ENCODE peak calls at places on chromosomes 5 and 9, in four cellular contexts. W is H1, I is HepG2, B is GM12878. A is an unnamed sample.
A peak's percentile ranks its signal among the peaks of the same experiment; 100 is the strongest.

GRCh38 chr9:107975426-107976010 is 485.9 kb upstream of the KLF4 start:
- DNase-seq in W (no peak), I (no peak), B (no peak), A (no peak)

GRCh38 chr9:26870292-26870691 is 22.3 kb downstream of the CAAP1 start:
- DNase-seq in W (no peak), I (no peak), B (no peak), A (no peak)

GRCh38 chr5:132181011-132181629 is 46.5 kb downstream of the P4HA2 start:
- DNase-seq in W (no peak), I (no peak), B (no peak), A (no peak)

GRCh38 chr5:178793156-178793555 is 62.7 kb upstream of the ZNF354A start:
- DNase-seq in W (peak; percentile 70), I (peak; percentile 21), B (no peak), A (peak; percentile 28)

GRCh38 chr5:147763791-147764525 is 18.6 kb downstream of the JAKMIP2 start:
- DNase-seq in W (no peak), I (peak; percentile 15), B (no peak), A (no peak)

GRCh38 chr5:34687269-34688011 is 31.3 kb downstream of the RAI14 start:
- DNase-seq in W (no peak), I (no peak), B (no peak), A (no peak)

GRCh38 chr5:32760091-32760509 is 49.0 kb downstream of the NPR3 start:
- DNase-seq in W (no peak), I (peak; percentile 19), B (no peak), A (no peak)

GRCh38 chr9:92501671-92502393 is 19.5 kb upstream of the ASPN start:
- DNase-seq in W (no peak), I (peak; percentile 46), B (no peak), A (no peak)

GRCh38 chr5:13609504-13609903 is 335.0 kb downstream of the DNAH5 start:
- DNase-seq in W (no peak), I (no peak), B (no peak), A (no peak)

GRCh38 chr9:126985870-126986498 is 71.4 kb downstream of the RALGPS1 start:
- DNase-seq in W (no peak), I (peak; percentile 5), B (peak; percentile 92), A (no peak)

GRCh38 chr5:126998201-126998631 is 32.1 kb downstream of the MARCHF3 start:
- DNase-seq in W (no peak), I (no peak), B (peak; percentile 35), A (no peak)

GRCh38 chr9:133968966-133969617 is 23.0 kb downstream of the VAV2 start:
- DNase-seq in W (no peak), I (no peak), B (no peak), A (no peak)

GRCh38 chr9:106644661-106645060 is 218.3 kb upstream of the ZNF462 start:
- DNase-seq in W (no peak), I (no peak), B (no peak), A (no peak)

GRCh38 chr5:78830647-78831046 is 154.5 kb downstream of the ARSB start:
- DNase-seq in W (no peak), I (no peak), B (no peak), A (no peak)

GRCh38 chr5:167861134-167861930 is 430.1 kb upstream of the WWC1 start:
- DNase-seq in W (no peak), I (no peak), B (no peak), A (peak; percentile 9)

GRCh38 chr9:106969696-106970095 is 106.7 kb downstream of the ZNF462 start:
- DNase-seq in W (no peak), I (no peak), B (no peak), A (no peak)

GRCh38 chr9:79693750-79694149 is 122.0 kb downstream of the TLE4 start:
- DNase-seq in W (no peak), I (no peak), B (no peak), A (no peak)

GRCh38 chr5:131221888-131222287 is 42.0 kb upstream of the CDC42SE2 start:
- DNase-seq in W (no peak), I (no peak), B (no peak), A (no peak)

GRCh38 chr9:95091574-95091970 is 225.9 kb downstream of the FANCC start:
- DNase-seq in W (no peak), I (no peak), B (no peak), A (no peak)

GRCh38 chr9:126663661-126664072 is 49.9 kb downstream of the LMX1B start:
- DNase-seq in W (no peak), I (no peak), B (no peak), A (no peak)

GRCh38 chr9:37037744-37038640 is 3.9 kb upstream of the PAX5 start:
- DNase-seq in W (no peak), I (no peak), B (no peak), A (no peak)

GRCh38 chr9:89850633-89851325 is 246.0 kb downstream of the GADD45G start:
- DNase-seq in W (no peak), I (no peak), B (no peak), A (no peak)

GRCh38 chr5:73792687-73793320 is 166.8 kb downstream of the ARHGEF28 start:
- DNase-seq in W (peak; percentile 46), I (peak; percentile 74), B (peak; percentile 41), A (peak; percentile 51)

GRCh38 chr5:64811050-64811640 is 42.4 kb downstream of the CWC27 start:
- DNase-seq in W (no peak), I (peak; percentile 57), B (peak; percentile 5), A (peak; percentile 6)

GRCh38 chr5:133338504-133339355 is 273.6 kb downstream of the FSTL4 start:
- DNase-seq in W (no peak), I (no peak), B (no peak), A (no peak)
- H3K4me3 ChIP-seq in W (no peak overlapping the region), I (no peak overlapping the region), B (no peak overlapping the region), A (no peak overlapping the region)

DNA sequence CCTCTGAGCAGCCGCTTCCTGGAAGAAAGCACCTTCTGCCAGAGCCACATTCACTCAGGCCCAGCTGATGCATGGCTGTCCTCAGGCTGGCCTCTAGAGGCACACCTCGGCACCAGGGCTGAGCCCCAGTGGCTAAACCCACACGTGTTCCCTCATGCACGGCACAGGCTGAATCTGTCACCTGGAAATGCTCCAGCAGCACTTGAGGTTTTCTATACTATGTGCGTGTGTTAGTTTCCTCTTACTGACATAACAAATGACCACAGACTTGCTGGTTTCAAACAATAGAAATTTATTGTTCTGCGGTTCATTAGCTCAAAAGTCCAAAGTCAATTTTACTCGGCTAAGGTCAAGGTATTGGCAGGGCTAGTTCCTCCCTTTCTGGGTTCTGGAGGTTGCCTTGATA is 141.4 kb downstream of the LRRC70 start:
- DNase-seq in W (peak; percentile 25), I (peak; percentile 30), B (peak; percentile 34), A (no peak)
- TF ChIP-seq SUZ12 in W (no peak), I (no peak), B (no peak), A (no peak)

GRCh38 chr5:16179936-16180788 is 571 bp upstream of the MARCHF11 start:
- DNase-seq in W (no peak), I (no peak), B (no peak), A (no peak)
- H3K4me3 ChIP-seq in W (peak overlapping the region; percentile 45), I (no peak overlapping the region), B (no peak overlapping the region), A (peak overlapping the region; percentile 34)

GRCh38 chr5:84724683-84725082 is 340.0 kb upstream of the EDIL3 start:
- DNase-seq in W (no peak), I (no peak), B (no peak), A (no peak)
- TF ChIP-seq SUZ12 in W (no peak), I (no peak), B (no peak), A (no peak)

GRCh38 chr9:35790385-35791291 is 753 bp upstream of the NPR2 start:
- DNase-seq in W (no peak), I (peak; percentile 49), B (no peak), A (peak; percentile 62)
- H3K4me3 ChIP-seq in W (peak overlapping the region; percentile 48), I (no peak overlapping the region), B (no peak overlapping the region), A (peak overlapping the region; percentile 20)

GRCh38 chr5:142726188-142726731 is 40.4 kb upstream of the FGF1 start:
- DNase-seq in W (no peak), I (no peak), B (peak; percentile 40), A (no peak)
- TF ChIP-seq SUZ12 in W (no peak), I (no peak), B (no peak), A (no peak)

GRCh38 chr5:40911278-40911677 is 2.0 kb downstream of the C7 start:
- DNase-seq in W (no peak), I (no peak), B (no peak), A (no peak)

GRCh38 chr5:40914835-40915234 is 5.5 kb downstream of the C7 start:
- DNase-seq in W (no peak), I (no peak), B (no peak), A (no peak)

GRCh38 chr5:40916213-40916612 is 6.9 kb downstream of the C7 start:
- DNase-seq in W (no peak), I (no peak), B (no peak), A (no peak)

GRCh38 chr5:40909723-40910122 is 426 bp downstream of the C7 start:
- DNase-seq in W (no peak), I (peak; percentile 64), B (no peak), A (no peak)

DNA sequence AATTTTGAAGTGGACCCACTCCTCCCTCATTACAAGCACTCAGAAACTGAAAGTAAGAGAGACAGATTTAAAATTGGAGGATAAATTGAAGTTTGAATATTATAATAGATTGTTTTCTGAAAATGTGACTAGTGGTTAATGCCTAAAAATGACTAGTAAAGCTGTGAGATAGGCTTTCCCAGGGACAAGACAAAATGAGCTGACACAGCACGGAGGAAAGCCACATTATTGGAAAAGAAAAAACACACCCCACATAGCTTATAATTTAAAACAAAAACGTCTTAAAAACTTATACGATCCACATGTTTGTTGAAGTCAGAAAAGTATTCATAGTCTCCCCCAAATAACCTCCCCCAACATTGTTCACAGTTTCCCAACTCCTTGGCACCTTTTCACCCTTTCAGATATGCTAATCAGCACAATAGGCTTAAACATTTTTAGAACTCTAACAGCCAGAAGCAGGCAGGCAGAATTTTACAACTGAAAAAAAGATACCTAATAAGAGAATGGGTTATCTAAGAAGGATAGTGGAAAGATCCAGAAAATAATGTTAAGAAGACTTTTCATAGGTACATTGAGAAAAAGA is 6.1 kb downstream of the C7 start:
- DNase-seq in W (no peak), I (no peak), B (no peak), A (no peak)
- H3K4me3 ChIP-seq in W (no peak overlapping the region), I (no peak overlapping the region), B (no peak overlapping the region), A (no peak overlapping the region)

GRCh38 chr5:177300971-177301370 is 2.5 kb downstream of the RAB24 start:
- DNase-seq in W (no peak), I (no peak), B (no peak), A (no peak)

GRCh38 chr5:177302354-177303110 is 987 bp downstream of the RAB24 start:
- DNase-seq in W (no peak), I (no peak), B (no peak), A (no peak)

GRCh38 chr5:177303121-177303924 is at the start of the genes PRELID1 and RAB24:
- DNase-seq in W (no peak), I (peak; percentile 67), B (no peak), A (peak; percentile 68)

GRCh38 chr5:177300236-177300880 is 3.2 kb downstream of the RAB24 start:
- DNase-seq in W (no peak), I (no peak), B (peak; percentile 77), A (no peak)

DNA sequence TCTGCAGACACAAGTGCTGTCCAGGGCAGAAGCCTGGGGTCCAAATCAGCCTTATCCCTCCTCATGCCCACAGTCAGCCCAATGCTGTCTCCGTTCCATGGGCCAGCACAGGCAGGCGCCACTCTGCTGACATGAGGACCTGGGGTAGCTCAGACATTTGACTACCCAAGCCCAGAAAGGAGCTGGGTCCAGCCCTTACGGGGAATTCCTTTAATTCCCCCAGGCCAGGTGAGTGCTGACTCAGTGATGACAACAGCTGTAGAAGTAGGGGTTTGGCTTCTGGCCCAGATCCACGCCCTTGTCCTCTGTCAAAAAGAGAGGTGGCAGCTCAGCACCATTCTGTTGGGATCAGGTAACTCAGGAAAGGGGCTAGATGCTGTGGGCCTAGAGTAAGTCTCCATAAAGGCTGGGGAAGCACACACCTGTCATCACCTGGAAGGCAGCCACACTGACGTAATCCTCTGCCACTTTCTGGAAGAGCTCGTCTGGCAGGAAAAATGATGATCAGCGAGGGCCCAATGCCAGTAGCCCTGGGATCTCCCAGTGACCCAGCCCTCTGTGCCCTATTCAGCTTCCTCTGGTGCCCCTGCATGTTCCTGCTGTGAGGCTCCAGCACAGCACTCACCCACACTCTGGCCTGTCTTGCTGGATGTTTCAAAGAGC is 1.9 kb downstream of the RAB24 start:
- DNase-seq in W (no peak), I (no peak), B (no peak), A (no peak)
- TF ChIP-seq SUZ12 in W (no peak), I (no peak), B (no peak), A (no peak)